ENCODE peak calls at places on chromosomes 1 and 21, in six cellular contexts. Q is mesenchymal stem cell, J is neuronal stem cell, L is IMR-90, E is H9, F is H1. O is an unnamed sample.

GRCh38 chr21:43195131-43196021 is 26.6 kb downstream of the CRYAA start:
- DNase-seq in Q (peak; percentile 74), J (no peak), L (no peak), E (peak; percentile 25), F (no peak), O (no peak)

GRCh38 chr1:84122780-84123382 is 21.2 kb upstream of the PRKACB start:
- DNase-seq in Q (peak; percentile 64), J (no peak), L (peak; percentile 58), E (no peak), F (no peak), O (peak; percentile 51)

GRCh38 chr21:24255591-24255990 is 1351.7 kb downstream of the MRPL39 start:
- DNase-seq in Q (no peak), J (no peak), L (no peak), E (no peak), F (no peak), O (no peak)

GRCh38 chr1:245277276-245277675 is 122.5 kb downstream of the KIF26B start:
- DNase-seq in Q (no peak), J (no peak), L (no peak), E (peak; percentile 64), F (peak; percentile 60), O (peak; percentile 53)

GRCh38 chr21:45972353-45972715 is 9.2 kb upstream of the COL6A1 start:
- DNase-seq in Q (no peak), J (no peak), L (no peak), E (no peak), F (peak; percentile 73), O (peak; percentile 47)

GRCh38 chr1:183139281-183139942 is 46.7 kb upstream of the LAMC2 start:
- DNase-seq in Q (peak; percentile 76), J (no peak), L (peak; percentile 67), E (no peak), F (no peak), O (no peak)

GRCh38 chr1:184329255-184329953 is 57.4 kb upstream of the C1orf21 start:
- DNase-seq in Q (no peak), J (no peak), L (no peak), E (no peak), F (no peak), O (no peak)

GRCh38 chr1:200258447-200259375 is 151.1 kb downstream of the ZNF281 start:
- DNase-seq in Q (peak; percentile 31), J (no peak), L (peak; percentile 21), E (no peak), F (no peak), O (peak; percentile 48)

GRCh38 chr1:230191079-230191478 is 124.0 kb downstream of the GALNT2 start:
- DNase-seq in Q (peak; percentile 85), J (no peak), L (peak; percentile 74), E (no peak), F (no peak), O (no peak)

GRCh38 chr1:8985915-8986813 is 40.1 kb downstream of the SLC2A7 start:
- DNase-seq in Q (peak; percentile 91), J (no peak), L (peak; percentile 95), E (no peak), F (no peak), O (no peak)

GRCh38 chr1:190098756-190099155 is 378.9 kb downstream of the BRINP3 start:
- DNase-seq in Q (no peak), J (no peak), L (no peak), E (no peak), F (no peak), O (no peak)

GRCh38 chr21:35303085-35303484 is 254.0 kb upstream of the RUNX1 start:
- DNase-seq in Q (peak; percentile 48), J (no peak), L (peak; percentile 93), E (no peak), F (no peak), O (no peak)

GRCh38 chr1:159962176-159962575 is 8.1 kb upstream of the SLAMF9 start:
- DNase-seq in Q (no peak), J (no peak), L (no peak), E (peak; percentile 7), F (no peak), O (no peak)

GRCh38 chr1:182392045-182393028 is 747 bp upstream of the GLUL start:
- DNase-seq in Q (peak; percentile 50), J (no peak), L (peak; percentile 9), E (no peak), F (no peak), O (peak; percentile 77)

GRCh38 chr1:66571789-66572188 is 37.8 kb downstream of the SGIP1 start:
- DNase-seq in Q (peak; percentile 88), J (no peak), L (peak; percentile 69), E (no peak), F (no peak), O (no peak)

GRCh38 chr1:160375788-160376524 is 9.1 kb downstream of the NHLH1 start:
- DNase-seq in Q (peak; percentile 60), J (peak; percentile 54), L (no peak), E (peak; percentile 67), F (no peak), O (peak; percentile 91)

GRCh38 chr1:113701429-113701828 is 57.9 kb downstream of the PHTF1 start:
- DNase-seq in Q (no peak), J (no peak), L (no peak), E (peak; percentile 48), F (no peak), O (peak; percentile 83)

GRCh38 chr1:232995189-232995588 is 44.8 kb downstream of the NTPCR start:
- DNase-seq in Q (no peak), J (no peak), L (no peak), E (no peak), F (no peak), O (no peak)

DNA sequence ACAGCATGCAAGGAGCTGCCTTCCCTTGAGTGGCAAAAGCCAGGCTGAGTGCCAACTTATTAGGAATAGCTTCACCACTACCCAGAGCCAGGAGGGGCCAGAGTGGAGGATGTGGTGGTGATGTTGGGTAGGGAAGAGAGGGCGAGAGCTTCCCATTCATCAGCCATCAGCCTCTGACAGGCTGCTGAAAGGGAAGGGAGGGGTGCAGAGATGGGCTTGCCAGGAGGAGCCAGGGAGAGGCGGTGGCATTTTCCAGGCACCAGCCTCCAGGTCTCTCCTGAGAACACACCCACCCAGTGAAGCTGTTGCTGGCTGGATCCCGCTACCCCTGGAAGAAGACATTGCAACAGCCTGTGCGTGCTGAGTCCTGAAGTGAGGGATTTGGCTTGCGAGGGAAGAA is 168.6 kb downstream of the ACTL8 start:
- DNase-seq in Q (no peak), J (no peak), L (no peak), E (no peak), F (no peak), O (no peak)
- H4K8ac ChIP-seq in Q (no peak overlapping the region), J (no peak overlapping the region), L (no peak overlapping the region), E (no peak overlapping the region), F (no peak overlapping the region), O (no peak overlapping the region)

GRCh38 chr1:46617833-46618232 is 1.2 kb upstream of the MOB3C start:
- DNase-seq in Q (no peak), J (no peak), L (no peak), E (no peak), F (no peak), O (no peak)

GRCh38 chr1:46615735-46616134 is 876 bp downstream of the MOB3C start:
- DNase-seq in Q (peak; percentile 12), J (no peak), L (no peak), E (no peak), F (no peak), O (no peak)

GRCh38 chr1:46615088-46615487 is 1.5 kb downstream of the MOB3C start:
- DNase-seq in Q (no peak), J (no peak), L (no peak), E (no peak), F (no peak), O (no peak)

GRCh38 chr1:46617108-46617694 is 590 bp upstream of the MOB3C start:
- DNase-seq in Q (no peak), J (no peak), L (no peak), E (peak; percentile 47), F (no peak), O (no peak)

GRCh38 chr1:46616277-46617107 is at the start of gene MOB3C:
- DNase-seq in Q (peak; percentile 87), J (peak; percentile 33), L (peak; percentile 77), E (peak; percentile 66), F (peak; percentile 72), O (peak; percentile 43)
- H2BK5ac ChIP-seq in Q (no peak within 1 kb of the TSS), J (no peak within 1 kb of the TSS), L (peak within 1 kb of the TSS; percentile 86), E (no peak within 1 kb of the TSS), F (peak within 1 kb of the TSS; percentile 81), O (no peak within 1 kb of the TSS)

GRCh38 chr1:28279721-28280120 is 20.4 kb downstream of the SESN2 start:
- DNase-seq in Q (no peak), J (no peak), L (no peak), E (no peak), F (no peak), O (no peak)

GRCh38 chr1:28281608-28282425 is 22.5 kb downstream of the SESN2 start:
- DNase-seq in Q (no peak), J (no peak), L (no peak), E (no peak), F (no peak), O (no peak)

GRCh38 chr1:28282426-28283407 is 23.4 kb downstream of the SESN2 start:
- DNase-seq in Q (no peak), J (no peak), L (no peak), E (no peak), F (no peak), O (no peak)

GRCh38 chr1:28280501-28280900 is 21.2 kb downstream of the SESN2 start:
- DNase-seq in Q (no peak), J (no peak), L (no peak), E (no peak), F (no peak), O (no peak)

GRCh38 chr1:28280961-28281360 is 21.6 kb downstream of the SESN2 start:
- DNase-seq in Q (no peak), J (no peak), L (no peak), E (no peak), F (no peak), O (no peak)
- H2BK15ac ChIP-seq in Q (no peak overlapping the region), J (no peak overlapping the region), L (no peak overlapping the region), E (no peak overlapping the region), F (no peak overlapping the region), O (no peak overlapping the region)

GRCh38 chr1:247331172-247331525 is 518 bp downstream of the ZNF496 start:
- DNase-seq in Q (peak; percentile 86), J (peak; percentile 59), L (peak; percentile 78), E (peak; percentile 70), F (peak; percentile 80), O (peak; percentile 86)
- H4K8ac ChIP-seq in Q (peak overlapping the region; percentile 76), J (no peak overlapping the region), L (no peak overlapping the region), E (no peak overlapping the region), F (peak overlapping the region; percentile 79), O (peak overlapping the region; percentile 70)